ENCODE peak calls at places on chromosome 5, in eight cellular contexts. V, A, X, R, C, K, Z and M are unnamed samples.

GRCh38 chr5:123754167-123754840 is 242.3 kb downstream of the CSNK1G3 start:
- DNase-seq in V (no peak), A (no peak), X (no peak), R (no peak), C (peak), K (no peak), Z (peak), M (peak)

GRCh38 chr5:35031276-35031675 is 16.5 kb downstream of the AGXT2 start:
- DNase-seq in V (no peak), A (peak), X (no peak), R (no peak), C (peak), K (no peak), Z (peak), M (peak)

GRCh38 chr5:54845567-54845941 is 139.8 kb downstream of the ESM1 start:
- DNase-seq in V (peak), A (peak), X (no peak), R (no peak), C (peak), K (no peak), Z (peak), M (peak)

GRCh38 chr5:59746261-59746765 is 147.2 kb downstream of the PDE4D start:
- DNase-seq in V (peak), A (no peak), X (no peak), R (no peak), C (peak), K (no peak), Z (peak), M (no peak)

GRCh38 chr5:68432682-68433081 is 217.1 kb downstream of the PIK3R1 start:
- DNase-seq in V (no peak), A (no peak), X (no peak), R (no peak), C (no peak), K (no peak), Z (no peak), M (no peak)

GRCh38 chr5:32029291-32029690 is 144.8 kb downstream of the GOLPH3 start:
- DNase-seq in V (no peak), A (no peak), X (no peak), R (no peak), C (no peak), K (no peak), Z (no peak), M (no peak)

GRCh38 chr5:176406436-176407052 is 9.8 kb downstream of the CLTB start:
- DNase-seq in V (peak), A (no peak), X (no peak), R (no peak), C (no peak), K (peak), Z (no peak), M (no peak)

GRCh38 chr5:44862808-44863207 is 54.1 kb downstream of the MRPS30 start:
- DNase-seq in V (no peak), A (peak), X (no peak), R (no peak), C (peak), K (no peak), Z (peak), M (peak)

GRCh38 chr5:94693043-94693822 is 74.8 kb downstream of the SLF1 start:
- DNase-seq in V (no peak), A (peak), X (no peak), R (peak), C (peak), K (no peak), Z (peak), M (peak)

GRCh38 chr5:110751902-110752762 is 13.3 kb downstream of the SLC25A46 start:
- DNase-seq in V (no peak), A (peak), X (no peak), R (no peak), C (no peak), K (no peak), Z (peak), M (no peak)

GRCh38 chr5:122182491-122182921 is 53.2 kb downstream of the ZNF474 start:
- DNase-seq in V (peak), A (peak), X (no peak), R (no peak), C (peak), K (peak), Z (peak), M (peak)

DNA sequence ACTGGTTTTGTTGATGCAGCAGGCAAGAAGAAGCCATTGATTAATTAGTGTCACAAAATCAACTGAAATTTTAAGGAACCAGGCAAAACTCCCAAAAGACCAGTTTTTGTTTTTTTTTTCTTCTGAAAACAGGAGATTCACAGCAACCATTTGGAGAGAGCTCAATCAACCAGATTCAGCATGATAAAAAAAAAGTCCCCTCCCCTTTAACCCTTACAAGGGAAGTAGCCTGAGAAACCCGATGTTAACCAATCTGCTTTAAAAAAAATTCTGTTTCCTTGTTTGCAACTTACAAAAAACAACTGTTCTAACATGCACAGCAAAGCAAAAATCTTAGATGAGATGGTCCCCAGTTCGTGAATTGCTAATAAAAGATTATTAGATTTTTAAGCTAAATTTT is 59.7 kb downstream of the HMHB1 start:
- DNase-seq in V (no peak), A (peak), X (no peak), R (no peak), C (no peak), K (no peak), Z (no peak), M (no peak)
- H3K4me3 ChIP-seq in V (no peak), A (no peak), X (no peak), R (no peak), C (no peak), K (no peak), Z (no peak), M (no peak)

DNA sequence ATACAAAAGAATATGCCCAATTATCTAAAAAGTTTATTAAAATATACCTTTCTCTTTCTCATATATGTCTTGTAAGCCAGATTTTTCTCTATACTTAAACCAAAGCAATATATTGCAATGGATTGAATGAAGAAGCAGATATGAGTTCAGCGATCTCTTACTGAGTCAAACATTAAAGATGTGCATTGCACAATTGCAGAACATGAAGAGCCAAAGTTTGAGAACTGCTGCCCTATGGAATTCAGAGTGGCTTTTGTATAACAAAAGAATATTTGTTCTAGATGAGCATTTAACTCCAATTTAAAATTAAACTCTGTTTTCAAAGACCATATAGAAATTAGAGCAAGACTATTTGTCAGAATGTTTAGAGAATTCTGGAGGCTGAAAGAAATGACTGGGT is 519.0 kb upstream of the DAB2 start:
- DNase-seq in V (no peak), A (no peak), X (no peak), R (no peak), C (peak), K (no peak), Z (no peak), M (no peak)
- H3K4me3 ChIP-seq in V (no peak), A (no peak), X (no peak), R (no peak), C (no peak), K (no peak), Z (no peak), M (no peak)

GRCh38 chr5:51377151-51378060 is 5.8 kb upstream of the ISL1 start:
- DNase-seq in V (no peak), A (peak), X (no peak), R (no peak), C (no peak), K (no peak), Z (no peak), M (no peak)

GRCh38 chr5:51380603-51381207 is 2.5 kb upstream of the ISL1 start:
- DNase-seq in V (no peak), A (peak), X (no peak), R (no peak), C (no peak), K (no peak), Z (no peak), M (peak)

GRCh38 chr5:51378415-51378777 is 4.9 kb upstream of the ISL1 start:
- DNase-seq in V (no peak), A (peak), X (no peak), R (no peak), C (no peak), K (no peak), Z (no peak), M (no peak)

GRCh38 chr5:51378061-51378409 is 5.2 kb upstream of the ISL1 start:
- DNase-seq in V (no peak), A (no peak), X (no peak), R (no peak), C (no peak), K (no peak), Z (no peak), M (no peak)

DNA sequence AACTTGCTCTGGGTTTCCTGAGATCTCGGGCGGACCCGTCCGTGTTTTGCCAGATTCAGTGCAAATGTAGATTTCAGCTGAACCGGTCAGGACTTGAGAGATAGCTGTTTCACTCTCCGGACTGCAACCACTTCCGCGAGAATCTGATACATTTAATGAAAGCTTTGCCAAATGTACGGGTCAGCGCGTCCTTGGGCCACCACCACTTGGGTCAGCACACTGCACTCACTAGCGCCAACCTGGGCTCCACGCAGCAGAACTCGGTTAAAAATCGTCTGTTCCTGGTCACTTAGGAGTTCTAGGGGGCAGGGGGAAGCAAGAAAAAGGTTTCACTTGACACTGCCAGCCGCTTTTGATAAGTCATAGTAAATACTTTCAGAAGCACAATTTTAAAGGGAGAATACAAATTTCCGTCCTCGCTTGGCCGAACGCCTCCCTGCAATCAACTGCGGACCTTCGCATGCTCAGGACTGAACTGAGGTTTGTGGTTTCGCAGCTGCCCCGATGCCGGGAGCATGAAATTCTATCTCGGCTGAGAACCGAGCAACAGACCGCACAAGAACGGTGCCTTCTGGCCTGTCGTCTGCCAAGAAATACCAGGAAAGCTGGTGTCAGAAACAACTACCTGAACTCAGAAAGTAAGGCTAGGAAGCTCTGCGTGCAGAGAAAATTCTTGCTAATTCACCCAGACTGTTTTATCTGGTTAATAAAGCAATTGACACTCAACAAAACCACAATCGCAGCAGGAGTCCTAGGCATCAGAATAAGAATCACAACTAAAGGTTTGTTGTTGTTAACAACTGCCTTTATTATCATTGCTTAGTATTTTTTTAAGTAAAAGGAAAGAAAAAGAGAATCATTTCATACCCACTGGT is 4.2 kb upstream of the ISL1 start:
- DNase-seq in V (no peak), A (peak), X (no peak), R (no peak), C (no peak), K (no peak), Z (peak), M (no peak)
- H3K4me3 ChIP-seq in V (no peak), A (peak), X (peak), R (no peak), C (no peak), K (no peak), Z (no peak), M (peak)

GRCh38 chr5:14667290-14667689 is 2.8 kb downstream of the OTULIN start:
- DNase-seq in V (no peak), A (no peak), X (no peak), R (no peak), C (no peak), K (no peak), Z (no peak), M (no peak)
- H3K4me3 ChIP-seq in V (no peak), A (no peak), X (no peak), R (no peak), C (no peak), K (peak), Z (no peak), M (no peak)

DNA sequence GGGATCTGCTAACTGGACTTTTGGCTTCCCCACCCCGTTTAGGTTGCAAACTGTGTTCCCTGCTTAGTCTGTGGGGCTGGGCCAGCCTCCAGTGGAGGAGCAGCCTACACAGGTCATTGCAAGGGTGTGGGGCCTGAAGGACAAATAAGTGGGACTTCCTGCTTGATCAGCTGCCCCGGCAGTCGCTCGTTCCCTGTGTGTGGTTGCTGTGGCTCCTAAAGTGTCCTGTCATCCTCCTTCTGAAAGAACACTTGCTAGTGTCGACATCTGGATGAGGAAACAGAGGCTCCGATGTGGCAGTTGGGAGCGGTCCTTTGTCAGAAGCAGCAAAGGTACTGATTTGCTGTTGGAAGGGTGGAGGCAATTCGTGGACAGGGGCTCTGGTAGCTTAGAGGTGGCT is 88.9 kb upstream of the TBCA start:
- DNase-seq in V (no peak), A (no peak), X (no peak), R (no peak), C (no peak), K (no peak), Z (no peak), M (no peak)
- H3K4me3 ChIP-seq in V (no peak), A (no peak), X (no peak), R (no peak), C (no peak), K (no peak), Z (no peak), M (no peak)

GRCh38 chr5:52804359-52804758 is 16.6 kb downstream of the ITGA1 start:
- DNase-seq in V (no peak), A (no peak), X (no peak), R (no peak), C (peak), K (no peak), Z (no peak), M (no peak)
- H3K4me3 ChIP-seq in V (no peak), A (no peak), X (no peak), R (no peak), C (peak), K (peak), Z (no peak), M (peak)